ENCODE peak calls at places on chromosome 19, in nine cellular contexts. C, Q, I, A, F, V, T, N and D are unnamed samples.

GRCh38 chr19:29526730-29527499 is 1.1 kb downstream of the VSTM2B start:
- DNase-seq in C (no peak), Q (no peak), I (no peak), A (no peak), F (no peak), V (no peak), T (no peak), N (peak; percentile 68), D (no peak)

GRCh38 chr19:18089726-18090125 is 3.0 kb upstream of the IL12RB1 start:
- DNase-seq in C (no peak), Q (no peak), I (no peak), A (no peak), F (no peak), V (no peak), T (no peak), N (peak; percentile 96), D (no peak)

GRCh38 chr19:41599175-41599966 is 23.4 kb downstream of the CEACAM21 start:
- DNase-seq in C (no peak), Q (no peak), I (no peak), A (no peak), F (no peak), V (no peak), T (no peak), N (no peak), D (no peak)

GRCh38 chr19:50252887-50253268 is 49.5 kb downstream of the MYH14 start:
- DNase-seq in C (no peak), Q (no peak), I (no peak), A (no peak), F (no peak), V (no peak), T (no peak), N (no peak), D (no peak)

GRCh38 chr19:12098040-12098439 is 33.5 kb downstream of the ZNF844 start:
- DNase-seq in C (no peak), Q (no peak), I (no peak), A (no peak), F (no peak), V (no peak), T (no peak), N (no peak), D (no peak)

GRCh38 chr19:42422576-42423461 is 4.4 kb downstream of the LIPE start:
- DNase-seq in C (no peak), Q (peak; percentile 57), I (peak; percentile 47), A (peak; percentile 44), F (no peak), V (no peak), T (no peak), N (peak; percentile 60), D (no peak)

GRCh38 chr19:41263850-41264580 is at the start of gene HNRNPUL1:
- DNase-seq in C (peak; percentile 100), Q (peak; percentile 98), I (peak; percentile 98), A (peak; percentile 100), F (peak; percentile 100), V (peak; percentile 99), T (peak; percentile 99), N (peak; percentile 100), D (peak; percentile 100)

GRCh38 chr19:16627194-16627927 is 643 bp downstream of the MED26 start:
- DNase-seq in C (no peak), Q (no peak), I (peak; percentile 23), A (no peak), F (no peak), V (no peak), T (no peak), N (no peak), D (no peak)

GRCh38 chr19:19474950-19475781 is 40.2 kb downstream of the TSSK6 start:
- DNase-seq in C (no peak), Q (no peak), I (no peak), A (no peak), F (no peak), V (no peak), T (no peak), N (no peak), D (no peak)

GRCh38 chr19:29662604-29663404 is 2.5 kb upstream of the PLEKHF1 start:
- DNase-seq in C (peak; percentile 95), Q (no peak), I (no peak), A (no peak), F (peak; percentile 92), V (peak; percentile 85), T (no peak), N (no peak), D (peak; percentile 87)

GRCh38 chr19:18219911-18220631 is 6.2 kb downstream of the PDE4C start:
- DNase-seq in C (no peak), Q (no peak), I (no peak), A (no peak), F (no peak), V (no peak), T (no peak), N (no peak), D (no peak)

GRCh38 chr19:19749332-19750130 is 16.6 kb upstream of the ZNF14 start:
- DNase-seq in C (no peak), Q (no peak), I (no peak), A (no peak), F (no peak), V (no peak), T (no peak), N (no peak), D (no peak)

GRCh38 chr19:31418692-31419430 is 69.6 kb upstream of the TSHZ3 start:
- DNase-seq in C (no peak), Q (no peak), I (no peak), A (no peak), F (no peak), V (no peak), T (no peak), N (no peak), D (no peak)

GRCh38 chr19:46648070-46648960 is 12.3 kb upstream of the GNG8 start:
- DNase-seq in C (no peak), Q (no peak), I (no peak), A (no peak), F (peak; percentile 4), V (no peak), T (no peak), N (no peak), D (no peak)

GRCh38 chr19:5145521-5146511 is 176.9 kb downstream of the KDM4B start:
- DNase-seq in C (no peak), Q (no peak), I (no peak), A (no peak), F (no peak), V (no peak), T (no peak), N (no peak), D (no peak)

GRCh38 chr19:18612772-18613588 is at the start of gene TMEM59L:
- DNase-seq in C (no peak), Q (peak; percentile 42), I (peak; percentile 52), A (peak; percentile 39), F (peak; percentile 67), V (no peak), T (no peak), N (peak; percentile 58), D (no peak)

GRCh38 chr19:3538965-3539742 is at the start of gene TEKTIP1:
- DNase-seq in C (no peak), Q (no peak), I (peak; percentile 15), A (no peak), F (no peak), V (no peak), T (no peak), N (no peak), D (no peak)

GRCh38 chr19:38617764-38618589 is at the start of gene MAP4K1:
- DNase-seq in C (no peak), Q (peak; percentile 62), I (peak; percentile 59), A (peak; percentile 54), F (no peak), V (peak; percentile 29), T (no peak), N (peak; percentile 25), D (no peak)